ENCODE peak calls at places on chromosome 3, in four cellular contexts. X is GM12878, F is HL-60, D is K562. Z is an unnamed sample.

GRCh38 chr3:45026038-45026437 is at the start of gene CLEC3B:
- DNase-seq in X (no peak), F (no peak), D (no peak), Z (no peak)

GRCh38 chr3:117019082-117019713 is 309.6 kb downstream of the TUSC7 start:
- DNase-seq in X (no peak), F (peak), D (peak), Z (peak)

GRCh38 chr3:123089611-123090301 is 22.9 kb downstream of the PDIA5 start:
- DNase-seq in X (no peak), F (no peak), D (no peak), Z (no peak)

GRCh38 chr3:192824313-192824712 is 93.3 kb downstream of the MB21D2 start:
- DNase-seq in X (no peak), F (no peak), D (no peak), Z (no peak)

GRCh38 chr3:45224824-45225464 is 1.1 kb downstream of the TMEM158 start:
- DNase-seq in X (no peak), F (peak), D (peak), Z (peak)

GRCh38 chr3:140617135-140617534 is 60.7 kb upstream of the TRIM42 start:
- DNase-seq in X (no peak), F (no peak), D (no peak), Z (no peak)

GRCh38 chr3:48039487-48040190 is 23.4 kb upstream of the MAP4 start:
- DNase-seq in X (no peak), F (peak), D (no peak), Z (no peak)

GRCh38 chr3:58801541-58801940 is 135.0 kb upstream of the FAM3D start:
- DNase-seq in X (no peak), F (no peak), D (no peak), Z (no peak)

GRCh38 chr3:106071306-106071705 is 202.5 kb upstream of the CBLB start:
- DNase-seq in X (no peak), F (no peak), D (no peak), Z (no peak)

GRCh38 chr3:76352069-76352847 is 566.9 kb upstream of the ZNF717 start:
- DNase-seq in X (no peak), F (peak), D (no peak), Z (no peak)

GRCh38 chr3:47908744-47909143 is 105.8 kb downstream of the DHX30 start:
- DNase-seq in X (no peak), F (no peak), D (no peak), Z (no peak)

GRCh38 chr3:166455724-166456123 is 618.5 kb upstream of the BCHE start:
- DNase-seq in X (no peak), F (no peak), D (no peak), Z (no peak)

GRCh38 chr3:31813197-31813596 is 167.9 kb downstream of the OSBPL10 start:
- DNase-seq in X (no peak), F (no peak), D (no peak), Z (no peak)

GRCh38 chr3:63308072-63308471 is 30.0 kb downstream of the SYNPR start:
- DNase-seq in X (no peak), F (no peak), D (no peak), Z (no peak)

GRCh38 chr3:64509216-64509615 is 178.6 kb downstream of the ADAMTS9 start:
- DNase-seq in X (no peak), F (no peak), D (no peak), Z (no peak)

GRCh38 chr3:17233398-17233800 is 348.6 kb downstream of the PLCL2 start:
- DNase-seq in X (peak), F (peak), D (peak), Z (no peak)

GRCh38 chr3:188720636-188721035 is 451.1 kb upstream of the TPRG1 start:
- DNase-seq in X (no peak), F (no peak), D (no peak), Z (no peak)
- TF ChIP-seq SPI1 in X (no peak), F (no peak), D (no peak), Z (no peak)

GRCh38 chr3:52851348-52851747 is 16.5 kb upstream of the MUSTN1 start:
- DNase-seq in X (no peak), F (peak), D (peak), Z (peak)

GRCh38 chr3:52857108-52857507 is 22.3 kb upstream of the MUSTN1 start:
- DNase-seq in X (no peak), F (no peak), D (no peak), Z (no peak)

GRCh38 chr3:52856666-52857065 is 21.8 kb upstream of the MUSTN1 start:
- DNase-seq in X (no peak), F (no peak), D (no peak), Z (no peak)

GRCh38 chr3:52852419-52852818 is 17.6 kb upstream of the MUSTN1 start:
- DNase-seq in X (no peak), F (no peak), D (no peak), Z (no peak)

GRCh38 chr3:52854013-52854412 is 19.2 kb upstream of the MUSTN1 start:
- DNase-seq in X (no peak), F (no peak), D (no peak), Z (no peak)
- TF ChIP-seq SPI1 in X (no peak), F (no peak), D (no peak), Z (no peak)

GRCh38 chr3:178043084-178043483 is 493.2 kb upstream of the KCNMB2 start:
- DNase-seq in X (no peak), F (no peak), D (no peak), Z (no peak)
- TF ChIP-seq SPI1 in X (no peak), F (no peak), D (no peak), Z (no peak)

GRCh38 chr3:127676921-127677351 is 4.2 kb downstream of the ABTB1 start:
- DNase-seq in X (no peak), F (no peak), D (no peak), Z (no peak)
- TF ChIP-seq SPI1 in X (no peak), F (no peak), D (no peak), Z (no peak)

GRCh38 chr3:148309390-148310035 is 388.2 kb upstream of the AGTR1 start:
- DNase-seq in X (no peak), F (peak), D (peak), Z (no peak)
- TF ChIP-seq SPI1 in X (no peak), F (no peak), D (no peak), Z (no peak)

DNA sequence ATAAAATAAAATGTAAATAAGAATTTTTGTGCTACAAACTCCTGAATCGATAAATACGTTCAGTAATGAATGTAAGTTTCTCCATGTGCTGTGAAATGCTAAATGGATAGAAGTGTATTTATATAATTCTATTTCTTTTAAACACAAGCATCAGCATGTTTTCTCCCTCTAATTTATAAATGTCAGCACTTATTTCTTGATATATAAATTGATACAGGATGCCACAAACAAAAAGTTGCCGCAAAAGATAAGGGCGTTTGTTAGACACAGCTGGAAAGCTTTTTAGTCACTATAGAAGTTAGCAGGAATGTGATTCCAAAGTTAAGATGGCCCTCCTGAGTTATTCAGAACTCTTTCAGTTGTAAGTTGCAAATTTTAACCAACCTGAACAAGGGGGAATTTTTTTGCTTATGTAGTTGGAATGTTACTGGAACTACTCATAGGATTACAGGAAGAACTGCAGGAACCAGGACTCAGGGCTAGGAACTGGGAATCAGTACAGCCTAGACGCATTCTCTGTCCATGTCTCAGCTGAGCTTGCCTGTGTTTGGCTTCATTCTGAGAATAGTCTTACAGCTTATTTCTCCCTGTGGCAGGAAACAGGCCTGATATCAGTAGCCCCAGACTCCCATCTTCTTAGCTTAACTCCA is 166.3 kb downstream of the VGLL4 start:
- DNase-seq in X (no peak), F (no peak), D (no peak), Z (no peak)
- TF ChIP-seq SPI1 in X (no peak), F (no peak), D (no peak), Z (no peak)